ENCODE peak calls at places on chromosome 3, in four cellular contexts. R is fibroblast of the aortic adventitia, D is lung, C is HFF-Myc. W is an unnamed sample.

GRCh38 chr3:104040896-104041295 is 1325.8 kb upstream of the ALCAM start:
- DNase-seq in C (no peak), D (no peak), R (no peak), W (no peak)

GRCh38 chr3:156675744-156676466 is 1.5 kb downstream of the TIPARP start:
- DNase-seq in R (peak; percentile 95), D (peak; percentile 53), C (peak; percentile 69), W (peak; percentile 98)

GRCh38 chr3:178289544-178290160 is 246.6 kb upstream of the KCNMB2 start:
- DNase-seq in D (no peak), R (peak; percentile 11), C (no peak), W (peak; percentile 75)

GRCh38 chr3:7309707-7310106 is 448.8 kb downstream of the GRM7 start:
- DNase-seq in D (peak; percentile 53), R (peak; percentile 28), C (no peak), W (peak; percentile 97)

GRCh38 chr3:12423918-12424634 is 60.2 kb upstream of the TSEN2 start:
- DNase-seq in C (no peak), D (no peak), R (peak; percentile 80), W (peak; percentile 32)

GRCh38 chr3:197183582-197183981 is 114.8 kb downstream of the DLG1 start:
- DNase-seq in D (no peak), C (no peak), R (no peak), W (no peak)

GRCh38 chr3:24953060-24953771 is 458.6 kb upstream of the THRB start:
- DNase-seq in C (no peak), R (no peak), D (no peak), W (no peak)

GRCh38 chr3:52773361-52774065 is 2.8 kb upstream of the NEK4 start:
- DNase-seq in C (no peak), D (no peak), R (no peak), W (no peak)

GRCh38 chr3:130243808-130244207 is 101.7 kb upstream of the COL6A5 start:
- DNase-seq in R (no peak), D (no peak), C (no peak), W (no peak)

GRCh38 chr3:123120546-123120945 is 53.7 kb downstream of the PDIA5 start:
- DNase-seq in C (no peak), R (no peak), D (no peak), W (no peak)

GRCh38 chr3:197201840-197202452 is 96.5 kb downstream of the DLG1 start:
- DNase-seq in C (no peak), D (no peak), R (no peak), W (no peak)

GRCh38 chr3:105516972-105517371 is 150.3 kb downstream of the ALCAM start:
- DNase-seq in C (no peak), D (no peak), R (no peak), W (peak; percentile 53)

GRCh38 chr3:143135150-143135549 is 15.6 kb downstream of the CHST2 start:
- DNase-seq in C (peak; percentile 97), D (no peak), R (peak; percentile 94), W (peak; percentile 94)

GRCh38 chr3:112092439-112093179 is 6.4 kb downstream of the C3orf52 start:
- DNase-seq in D (no peak), R (peak; percentile 85), C (no peak), W (peak; percentile 18)

GRCh38 chr3:194872669-194872977 is 186.9 kb downstream of the FAM43A start:
- DNase-seq in C (no peak), R (peak; percentile 66), D (no peak), W (peak; percentile 35)

GRCh38 chr3:48504051-48504946 is at the start of gene SHISA5:
- DNase-seq in D (peak; percentile 85), R (peak; percentile 82), C (no peak), W (peak; percentile 87)

GRCh38 chr3:129607391-129608068 is 1.1 kb upstream of the PLXND1 start:
- DNase-seq in D (no peak), R (no peak), C (no peak), W (no peak)

GRCh38 chr3:27556854-27557253 is 72.7 kb upstream of the SLC4A7 start:
- DNase-seq in D (no peak), R (peak; percentile 93), C (no peak), W (peak; percentile 47)

GRCh38 chr3:196666001-196666867 is 26.7 kb downstream of the NRROS start:
- DNase-seq in D (no peak), R (peak; percentile 49), C (peak; percentile 31), W (peak; percentile 72)